ENCODE peak calls at places on chromosomes 16 and 17, in four cellular contexts. R, A, O and D are unnamed samples.

GRCh38 chr16:55204923-55205322 is 119.1 kb upstream of the IRX6 start:
- DNase-seq in R (no peak), A (no peak), O (no peak), D (no peak)

GRCh38 chr16:3021449-3022207 is 1.5 kb downstream of the TNFRSF12A start:
- DNase-seq in R (peak; percentile 63), A (peak; percentile 91), O (peak; percentile 62), D (peak; percentile 84)

GRCh38 chr16:3292604-3293003 is 9.3 kb downstream of the ZNF263 start:
- DNase-seq in R (no peak), A (no peak), O (no peak), D (no peak)

GRCh38 chr17:44222112-44222869 is 2.8 kb upstream of the UBTF start:
- DNase-seq in R (peak; percentile 76), A (peak; percentile 31), O (peak; percentile 15), D (peak; percentile 54)

GRCh38 chr17:74431568-74432483 is at the start of gene GPRC5C:
- DNase-seq in R (peak; percentile 90), A (no peak), O (no peak), D (peak; percentile 91)

GRCh38 chr17:18960803-18961511 is 9.0 kb downstream of the SLC5A10 start:
- DNase-seq in R (peak; percentile 81), A (peak; percentile 49), O (peak; percentile 67), D (peak; percentile 70)

GRCh38 chr17:44733753-44734152 is 25.0 kb upstream of the ADAM11 start:
- DNase-seq in R (no peak), A (no peak), O (no peak), D (peak; percentile 26)

GRCh38 chr17:9236286-9237052 is 215.2 kb downstream of the NTN1 start:
- DNase-seq in R (no peak), A (no peak), O (no peak), D (no peak)

GRCh38 chr16:3065742-3066439 is 451 bp downstream of the IL32 start:
- DNase-seq in R (no peak), A (no peak), O (peak; percentile 44), D (no peak)

GRCh38 chr16:57938484-57938883 is 32.4 kb downstream of the CNGB1 start:
- DNase-seq in R (no peak), A (no peak), O (no peak), D (no peak)

GRCh38 chr16:4372578-4373355 is 1.1 kb downstream of the VASN start:
- DNase-seq in R (no peak), A (peak; percentile 41), O (no peak), D (no peak)

GRCh38 chr17:75896360-75897075 is at the start of gene TRIM65:
- DNase-seq in R (peak; percentile 84), A (peak; percentile 77), O (peak; percentile 70), D (peak; percentile 76)

GRCh38 chr16:10620120-10620519 is 39.7 kb upstream of the EMP2 start:
- DNase-seq in R (no peak), A (no peak), O (no peak), D (no peak)

GRCh38 chr16:4386452-4386813 is 14.8 kb downstream of the VASN start:
- DNase-seq in R (no peak), A (no peak), O (no peak), D (no peak)

GRCh38 chr17:65561394-65562205 is at the start of gene AXIN2:
- DNase-seq in R (peak; percentile 90), A (peak; percentile 96), O (peak; percentile 87), D (peak; percentile 98)

GRCh38 chr16:72312862-72313261 is 140.9 kb upstream of the PMFBP1 start:
- DNase-seq in R (no peak), A (no peak), O (no peak), D (no peak)

GRCh38 chr16:28863929-28864886 is 565 bp downstream of the SH2B1 start:
- DNase-seq in R (no peak), A (no peak), O (no peak), D (no peak)

GRCh38 chr17:6248061-6248460 is 177.9 kb downstream of the WSCD1 start:
- DNase-seq in R (no peak), A (no peak), O (no peak), D (no peak)

GRCh38 chr16:23356941-23357340 is 54.8 kb downstream of the SCNN1B start:
- DNase-seq in R (no peak), A (no peak), O (no peak), D (no peak)

GRCh38 chr16:85884808-85885463 is 14.0 kb upstream of the IRF8 start:
- DNase-seq in R (no peak), A (no peak), O (no peak), D (no peak)

GRCh38 chr16:31141489-31142108 is 6.1 kb upstream of the PRSS8 start:
- DNase-seq in R (peak; percentile 46), A (no peak), O (no peak), D (no peak)

GRCh38 chr17:50545306-50545705 is 1.7 kb upstream of the SPATA20 start:
- DNase-seq in R (no peak), A (no peak), O (no peak), D (no peak)

GRCh38 chr17:77999413-78000173 is 41.1 kb downstream of the TNRC6C start:
- DNase-seq in R (no peak), A (no peak), O (no peak), D (no peak)

GRCh38 chr17:42453544-42453943 is 5.1 kb upstream of the ATP6V0A1 start:
- DNase-seq in R (no peak), A (no peak), O (no peak), D (no peak)

GRCh38 chr16:67431077-67431804 is at the start of gene HSD11B2:
- DNase-seq in R (no peak), A (peak; percentile 41), O (peak; percentile 12), D (peak; percentile 73)

GRCh38 chr17:2786176-2786881 is 9.9 kb upstream of the RAP1GAP2 start:
- DNase-seq in R (peak; percentile 84), A (peak; percentile 38), O (peak; percentile 79), D (peak; percentile 92)

GRCh38 chr17:80712610-80713009 is 168.0 kb downstream of the RPTOR start:
- DNase-seq in R (no peak), A (no peak), O (no peak), D (no peak)

GRCh38 chr17:8857919-8858318 is 9.6 kb downstream of the PIK3R6 start:
- DNase-seq in R (no peak), A (no peak), O (no peak), D (no peak)

GRCh38 chr17:44221862-44222111 is 2.3 kb upstream of the UBTF start:
- DNase-seq in R (no peak), A (no peak), O (no peak), D (no peak)

GRCh38 chr17:58200024-58200633 is 7.6 kb downstream of the EPX start:
- DNase-seq in R (peak; percentile 40), A (no peak), O (peak; percentile 41), D (peak; percentile 69)

GRCh38 chr17:6019959-6020358 is 50.2 kb upstream of the WSCD1 start:
- DNase-seq in R (no peak), A (no peak), O (no peak), D (no peak)

GRCh38 chr17:47704116-47704515 is 10.2 kb downstream of the TBKBP1 start:
- DNase-seq in R (no peak), A (no peak), O (no peak), D (no peak)

GRCh38 chr17:70230883-70231282 is 61.6 kb downstream of the KCNJ2 start:
- DNase-seq in R (no peak), A (no peak), O (no peak), D (no peak)

GRCh38 chr16:84284168-84284722 is 10.4 kb upstream of the WFDC1 start:
- DNase-seq in R (peak; percentile 62), A (no peak), O (no peak), D (no peak)

GRCh38 chr17:17663160-17664072 is 17.8 kb upstream of the RAI1 start:
- DNase-seq in R (peak; percentile 45), A (peak; percentile 77), O (peak; percentile 63), D (peak; percentile 22)